ENCODE peak calls at places on chromosome 7, in seven cellular contexts. W, F, B, A, T, D and Y are unnamed samples. For H3K27me3, the result is how much of the 10 kb centered on the place peaks cover.

GRCh38 chr7:96303105-96303685 is 18.7 kb downstream of the SLC25A13 start:
- DNase-seq in T (no peak), F (peak), B (no peak), D (peak), A (no peak), W (peak), Y (no peak)

GRCh38 chr7:79227035-79227434 is 226.4 kb downstream of the MAGI2 start:
- DNase-seq in D (peak), T (no peak), A (no peak), B (no peak), W (no peak), F (no peak), Y (no peak)

GRCh38 chr7:122067077-122067476 is 77.0 kb downstream of the AASS start:
- DNase-seq in D (no peak), T (no peak), A (no peak), W (peak), B (no peak), F (no peak), Y (no peak)

GRCh38 chr7:85608804-85609203 is 421.9 kb upstream of the SEMA3D start:
- DNase-seq in W (no peak), B (no peak), A (no peak), F (no peak), T (no peak), D (no peak), Y (no peak)

GRCh38 chr7:151993977-151994676 is 31.3 kb upstream of the GALNT11 start:
- DNase-seq in T (no peak), D (no peak), A (no peak), B (no peak), F (no peak), W (peak), Y (peak)

GRCh38 chr7:19508821-19509220 is 200.0 kb downstream of the POLR1F start:
- DNase-seq in A (no peak), F (no peak), T (no peak), W (no peak), B (no peak), D (no peak), Y (no peak)

GRCh38 chr7:100169147-100169850 is 882 bp upstream of the GAL3ST4 start:
- DNase-seq in D (no peak), W (peak), A (no peak), T (no peak), B (no peak), F (no peak), Y (peak)

GRCh38 chr7:95577137-95577536 is 19.2 kb downstream of the PDK4 start:
- DNase-seq in B (peak), W (peak), D (no peak), T (no peak), F (no peak), A (no peak), Y (peak)

GRCh38 chr7:139116999-139117398 is 7.5 kb upstream of the ZC3HAV1 start:
- DNase-seq in A (no peak), T (no peak), D (no peak), W (no peak), F (no peak), B (no peak), Y (no peak)

GRCh38 chr7:158818325-158819213 is 10.7 kb downstream of the ESYT2 start:
- DNase-seq in W (peak), T (peak), B (peak), A (no peak), F (peak), D (peak), Y (peak)

GRCh38 chr7:90351987-90352386 is 5.5 kb downstream of the GTPBP10 start:
- DNase-seq in W (no peak), F (no peak), A (no peak), B (no peak), D (no peak), T (no peak), Y (no peak)

GRCh38 chr7:4210821-4211220 is 471.3 kb upstream of the FOXK1 start:
- DNase-seq in A (no peak), F (no peak), T (no peak), D (no peak), W (no peak), B (no peak), Y (peak)

GRCh38 chr7:43559171-43559938 is 23.6 kb upstream of the STK17A start:
- DNase-seq in A (no peak), F (no peak), D (no peak), B (no peak), W (no peak), T (no peak), Y (no peak)

GRCh38 chr7:145848691-145849090 is 267.9 kb upstream of the CNTNAP2 start:
- DNase-seq in W (peak), A (peak), F (peak), B (no peak), D (no peak), T (no peak), Y (peak)

GRCh38 chr7:145850636-145851035 is 266.0 kb upstream of the CNTNAP2 start:
- DNase-seq in W (peak), D (no peak), A (no peak), B (no peak), T (no peak), F (no peak), Y (no peak)

GRCh38 chr7:145839814-145840213 is 276.8 kb upstream of the CNTNAP2 start:
- DNase-seq in A (no peak), D (no peak), T (no peak), F (no peak), B (no peak), W (no peak), Y (no peak)

DNA sequence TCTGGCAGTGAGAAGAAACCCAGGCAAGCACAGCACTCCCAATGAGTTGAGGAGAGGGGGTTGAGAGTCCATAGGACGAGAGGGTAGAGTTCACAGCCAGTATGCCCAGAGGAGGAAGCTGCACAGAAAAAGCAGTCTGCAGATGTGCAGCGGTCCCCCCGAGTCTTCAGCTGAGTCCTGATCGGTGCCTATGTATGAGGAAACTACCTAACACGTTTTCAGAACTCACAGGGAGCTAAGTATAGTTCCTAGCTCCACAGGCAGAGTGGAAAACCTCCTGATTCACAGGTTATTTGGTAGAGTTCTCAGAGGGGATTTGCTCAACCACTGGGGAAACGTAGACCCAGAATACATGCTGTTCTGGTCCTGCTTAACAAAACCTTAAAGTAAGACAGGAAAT is 271.3 kb upstream of the CNTNAP2 start:
- DNase-seq in D (no peak), T (no peak), W (peak), B (peak), F (no peak), A (no peak), Y (peak)
- H3K4me3 ChIP-seq in D (no peak), T (no peak), W (no peak), B (no peak), F (no peak), A (no peak), Y (no peak)

GRCh38 chr7:93185303-93186027 is 37.3 kb upstream of the SAMD9L start:
- DNase-seq in T (no peak), B (peak), D (peak), A (no peak), F (no peak), W (no peak), Y (no peak)
- H3K27me3 ChIP-seq in T (under half), B (under half), D (under half), A (under half), F (under half), W (half or more), Y (under half)

GRCh38 chr7:1460757-1461639 is 1.7 kb upstream of the MICALL2 start:
- DNase-seq in B (no peak), A (no peak), W (peak), F (peak), D (peak), T (peak), Y (peak)

GRCh38 chr7:1459930-1460756 is 873 bp upstream of the MICALL2 start:
- DNase-seq in A (no peak), W (no peak), F (peak), B (no peak), D (no peak), T (peak), Y (peak)

GRCh38 chr7:1458676-1459511 is at the start of gene MICALL2:
- DNase-seq in B (peak), T (peak), F (peak), A (peak), D (peak), W (peak), Y (peak)

GRCh38 chr7:1457949-1458675 is 1.2 kb downstream of the MICALL2 start:
- DNase-seq in W (peak), D (no peak), A (no peak), T (no peak), F (no peak), B (peak), Y (peak)

GRCh38 chr7:1459512-1459892 is 232 bp upstream of the MICALL2 start:
- DNase-seq in B (peak), W (peak), T (peak), A (peak), F (peak), D (peak), Y (peak)
- H3K4me3 ChIP-seq in B (peak), W (peak), T (peak), A (peak), F (no peak), D (peak), Y (peak)

GRCh38 chr7:23474829-23475578 is 4.7 kb upstream of the IGF2BP3 start:
- DNase-seq in D (no peak), A (peak), F (no peak), W (no peak), T (no peak), B (no peak), Y (no peak)
- H3K27me3 ChIP-seq in D (under half), A (under half), F (under half), W (under half), T (half or more), B (under half), Y (under half)

GRCh38 chr7:111919690-111920179 is 286.5 kb downstream of the DOCK4 start:
- DNase-seq in A (no peak), W (no peak), D (peak), B (no peak), T (no peak), F (no peak), Y (no peak)
- H3K4me3 ChIP-seq in A (no peak), W (no peak), D (no peak), B (no peak), T (no peak), F (no peak), Y (no peak)

GRCh38 chr7:15685358-15686181 is 913 bp downstream of the MEOX2 start:
- DNase-seq in A (peak), F (peak), T (peak), D (peak), W (peak), B (peak), Y (peak)
- H3K27me3 ChIP-seq in A (half or more), F (half or more), T (under half), D (under half), W (half or more), B (half or more), Y (half or more)

GRCh38 chr7:114418117-114418516 is 3.5 kb downstream of the FOXP2 start:
- DNase-seq in W (no peak), A (no peak), T (no peak), D (no peak), F (no peak), B (no peak), Y (no peak)
- H3K4me3 ChIP-seq in W (no peak), A (no peak), T (peak), D (no peak), F (no peak), B (no peak), Y (no peak)

DNA sequence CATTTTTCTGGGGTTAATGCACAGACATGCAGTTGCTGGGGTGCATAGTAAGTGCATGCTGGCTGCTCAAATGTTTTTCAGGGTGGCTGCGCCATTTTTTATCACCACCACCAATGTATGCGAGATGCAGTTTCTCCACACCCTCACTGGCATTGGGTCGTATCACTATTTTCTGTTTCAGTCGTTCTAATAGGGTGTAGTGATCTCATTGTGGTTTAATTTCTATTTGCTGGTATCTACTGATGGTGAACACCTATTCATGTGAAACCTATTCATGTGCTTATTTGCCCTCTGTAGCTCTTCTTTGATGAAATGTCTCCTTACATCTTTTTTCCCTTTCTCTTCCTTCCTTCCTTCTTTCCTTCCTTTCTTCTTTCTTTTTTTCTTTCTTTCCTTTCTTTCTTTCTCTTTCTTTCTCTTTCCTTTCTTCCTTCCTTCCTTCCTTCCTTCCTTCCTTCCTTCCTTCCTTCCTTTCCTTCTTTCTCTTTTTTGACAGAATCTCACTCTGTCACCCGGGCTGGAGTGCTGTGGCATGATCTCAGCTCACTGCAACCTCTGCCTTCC is 84.3 kb downstream of the ELFN1 start:
- DNase-seq in A (no peak), B (no peak), T (no peak), W (no peak), F (no peak), D (no peak), Y (no peak)
- H3K27me3 ChIP-seq in A (under half), B (under half), T (under half), W (under half), F (under half), D (under half), Y (under half)

GRCh38 chr7:31340603-31341002 is at the start of gene NEUROD6:
- DNase-seq in T (no peak), W (no peak), B (no peak), F (no peak), A (no peak), D (no peak), Y (no peak)
- H3K4me3 ChIP-seq in T (no peak), W (peak), B (no peak), F (no peak), A (no peak), D (no peak), Y (no peak)

GRCh38 chr7:127532736-127533135 is 52.7 kb downstream of the GCC1 start:
- DNase-seq in A (peak), B (no peak), D (no peak), T (no peak), W (no peak), F (no peak), Y (no peak)
- H3K27me3 ChIP-seq in A (under half), B (under half), D (under half), T (under half), W (under half), F (under half), Y (under half)